ENCODE peak calls at places on chromosomes 1 and 21, in eight cellular contexts. H, Z, Q, F, C, A, Y and T are unnamed samples.

GRCh38 chr1:175792126-175792525 is 48.7 kb upstream of the TNR start:
- DNase-seq in H (no peak), Z (no peak), Q (no peak), F (no peak), C (no peak), A (no peak), Y (no peak), T (no peak)

GRCh38 chr21:17343055-17343454 is 169.8 kb upstream of the CXADR start:
- DNase-seq in H (peak; percentile 71), Z (peak; percentile 11), Q (peak; percentile 31), F (peak; percentile 13), C (peak; percentile 48), A (peak; percentile 32), Y (peak; percentile 10), T (peak; percentile 49)

GRCh38 chr1:101833312-101833711 is 163.4 kb downstream of the OLFM3 start:
- DNase-seq in H (no peak), Z (no peak), Q (peak; percentile 0), F (no peak), C (no peak), A (no peak), Y (no peak), T (no peak)

GRCh38 chr21:45043541-45044020 is 30.8 kb upstream of the ADARB1 start:
- DNase-seq in H (no peak), Z (no peak), Q (no peak), F (no peak), C (no peak), A (no peak), Y (no peak), T (no peak)

GRCh38 chr1:233336554-233337442 is 9.3 kb downstream of the MAP3K21 start:
- DNase-seq in H (peak; percentile 3), Z (no peak), Q (no peak), F (no peak), C (no peak), A (no peak), Y (no peak), T (no peak)

GRCh38 chr1:38039386-38039933 is 7.1 kb downstream of the POU3F1 start:
- DNase-seq in H (no peak), Z (no peak), Q (no peak), F (no peak), C (no peak), A (no peak), Y (no peak), T (no peak)

GRCh38 chr21:24148461-24148860 is 1458.8 kb downstream of the MRPL39 start:
- DNase-seq in H (no peak), Z (no peak), Q (no peak), F (no peak), C (no peak), A (no peak), Y (no peak), T (no peak)

GRCh38 chr1:84540759-84541158 is 33.5 kb downstream of the CTBS start:
- DNase-seq in H (no peak), Z (peak; percentile 21), Q (no peak), F (no peak), C (no peak), A (no peak), Y (no peak), T (no peak)

DNA sequence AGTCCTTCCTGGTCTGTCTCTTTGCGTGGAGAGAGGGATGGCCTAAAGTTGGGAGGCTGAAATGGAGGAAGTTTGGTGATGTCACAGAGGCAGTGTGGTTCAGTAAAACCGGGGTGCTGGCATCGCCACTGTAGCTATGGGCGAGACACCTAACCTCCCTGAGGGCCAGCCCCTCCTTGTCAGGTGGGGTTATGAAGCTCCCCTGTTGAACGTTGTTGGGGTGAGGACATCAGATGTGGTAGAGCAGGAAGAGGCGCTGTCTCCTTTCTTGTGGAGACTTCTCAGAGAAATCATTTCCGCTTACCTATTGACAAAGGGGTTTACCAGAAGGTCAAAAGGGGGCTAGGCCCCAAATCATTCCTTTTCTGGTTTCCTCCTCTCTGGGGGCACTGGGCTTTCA is 294.7 kb downstream of the SIPA1L2 start:
- DNase-seq in H (no peak), Z (no peak), Q (no peak), F (no peak), C (no peak), A (no peak), Y (no peak), T (peak; percentile 30)
- H2AFZ ChIP-seq in H (no peak overlapping the region), Z (no peak overlapping the region), Q (peak overlapping the region; percentile 24), F (no peak overlapping the region), C (no peak overlapping the region), A (no peak overlapping the region), Y (no peak overlapping the region), T (no peak overlapping the region)

GRCh38 chr1:3821934-3822307 is 25.6 kb upstream of the LRRC47 start:
- DNase-seq in H (no peak), Z (no peak), Q (no peak), F (no peak), C (no peak), A (no peak), Y (no peak), T (no peak)

GRCh38 chr1:3821004-3821933 is 25.0 kb upstream of the LRRC47 start:
- DNase-seq in H (no peak), Z (no peak), Q (no peak), F (no peak), C (no peak), A (no peak), Y (no peak), T (no peak)

GRCh38 chr1:3822421-3822820 is 26.1 kb upstream of the LRRC47 start:
- DNase-seq in H (no peak), Z (no peak), Q (no peak), F (no peak), C (no peak), A (no peak), Y (no peak), T (no peak)

GRCh38 chr1:3827813-3828307 is 29.2 kb downstream of the CEP104 start:
- DNase-seq in H (no peak), Z (peak; percentile 11), Q (no peak), F (peak; percentile 42), C (no peak), A (no peak), Y (no peak), T (no peak)

GRCh38 chr1:3824650-3825049 is 28.4 kb upstream of the LRRC47 start:
- DNase-seq in H (no peak), Z (no peak), Q (no peak), F (no peak), C (no peak), A (no peak), Y (no peak), T (no peak)
- H3K36me3 ChIP-seq in H (peaks cover under 1% of the 10 kb centered on the region), Z (peaks cover 94% of the 10 kb centered on the region), Q (peaks cover 9% of the 10 kb centered on the region), F (peaks cover 65% of the 10 kb centered on the region), C (peaks cover 78% of the 10 kb centered on the region), A (peaks cover 52% of the 10 kb centered on the region), Y (peaks cover 21% of the 10 kb centered on the region), T (peaks cover 79% of the 10 kb centered on the region)

DNA sequence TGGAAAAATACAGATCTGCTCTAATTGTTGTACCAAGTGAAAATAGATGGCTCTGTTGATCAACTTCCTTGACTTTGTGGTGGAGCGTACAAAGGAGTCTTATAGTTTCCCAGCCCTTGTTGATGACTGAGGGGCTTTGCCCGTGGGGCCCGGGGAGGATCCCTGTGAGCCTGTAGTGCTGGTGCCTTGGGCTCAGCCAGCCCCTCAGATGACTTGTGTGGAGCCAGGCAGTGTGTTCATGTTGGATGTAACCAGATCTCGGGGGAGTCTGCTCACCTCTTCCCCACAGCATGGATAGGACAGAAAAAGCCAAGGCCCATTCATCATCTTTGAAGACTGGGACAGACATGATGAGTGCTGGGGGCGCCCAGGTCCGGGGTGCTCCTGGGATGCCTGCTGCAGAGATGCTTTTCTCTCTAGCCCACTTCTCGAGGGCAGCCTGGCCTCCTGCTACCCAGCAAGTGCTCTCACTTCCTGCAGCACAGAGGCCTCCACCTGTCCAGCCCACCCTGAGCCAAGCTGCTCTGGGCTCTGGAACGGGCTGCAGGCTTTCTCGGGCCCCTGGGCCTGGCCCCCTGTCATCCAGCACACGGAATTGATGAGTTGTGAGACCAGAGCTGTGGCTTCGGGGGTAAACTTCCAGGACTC is 469.6 kb upstream of the VAMP3 start:
- DNase-seq in H (no peak), Z (no peak), Q (no peak), F (peak; percentile 42), C (no peak), A (no peak), Y (no peak), T (no peak)
- H3K4me2 ChIP-seq in H (no peak overlapping the region), Z (no peak overlapping the region), Q (no peak overlapping the region), F (no peak overlapping the region), C (no peak overlapping the region), A (no peak overlapping the region), Y (no peak overlapping the region), T (no peak overlapping the region)

GRCh38 chr1:227883073-227883520 is 64.6 kb downstream of the WNT9A start:
- DNase-seq in H (no peak), Z (no peak), Q (no peak), F (no peak), C (no peak), A (no peak), Y (no peak), T (peak; percentile 2)
- H2AFZ ChIP-seq in H (no peak overlapping the region), Z (no peak overlapping the region), Q (no peak overlapping the region), F (peak overlapping the region; percentile 32), C (no peak overlapping the region), A (no peak overlapping the region), Y (no peak overlapping the region), T (no peak overlapping the region)

DNA sequence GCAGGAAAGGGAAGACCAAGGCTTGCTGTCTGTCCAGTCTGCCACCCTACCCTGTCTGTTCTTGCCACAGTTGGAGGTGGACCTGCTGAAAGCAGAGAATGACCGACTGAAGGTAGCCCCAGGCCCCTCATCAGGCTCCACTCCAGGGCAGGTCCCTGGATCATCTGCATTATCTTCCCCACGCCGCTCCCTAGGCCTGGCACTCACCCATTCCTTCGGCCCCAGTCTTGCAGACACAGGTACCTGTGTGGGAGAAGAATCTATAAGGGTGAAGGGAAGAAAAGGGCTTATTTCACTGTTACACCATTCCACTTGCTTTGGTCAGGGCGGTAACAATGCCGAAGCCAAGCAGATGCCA is 20.3 kb upstream of the IPO9 start:
- DNase-seq in H (no peak), Z (no peak), Q (no peak), F (no peak), C (no peak), A (no peak), Y (no peak), T (no peak)
- H3K36me3 ChIP-seq in H (no peaks in the 10 kb centered on the region), Z (peaks cover 100% of the 10 kb centered on the region), Q (peaks cover 68% of the 10 kb centered on the region), F (peaks cover 89% of the 10 kb centered on the region), C (peaks cover 33% of the 10 kb centered on the region), A (no peaks in the 10 kb centered on the region), Y (peaks cover 79% of the 10 kb centered on the region), T (no peaks in the 10 kb centered on the region)

GRCh38 chr1:216903389-216903754 is 180.1 kb upstream of the ESRRG start:
- DNase-seq in H (no peak), Z (peak; percentile 60), Q (peak; percentile 91), F (peak; percentile 87), C (no peak), A (no peak), Y (no peak), T (no peak)

GRCh38 chr1:216902669-216903388 is 179.6 kb upstream of the ESRRG start:
- DNase-seq in H (no peak), Z (peak; percentile 22), Q (peak; percentile 98), F (peak; percentile 59), C (no peak), A (peak; percentile 55), Y (no peak), T (no peak)

GRCh38 chr1:216905781-216906180 is 182.6 kb upstream of the ESRRG start:
- DNase-seq in H (no peak), Z (no peak), Q (no peak), F (no peak), C (no peak), A (no peak), Y (no peak), T (no peak)

GRCh38 chr1:216904457-216904856 is 181.2 kb upstream of the ESRRG start:
- DNase-seq in H (no peak), Z (no peak), Q (no peak), F (no peak), C (no peak), A (no peak), Y (no peak), T (no peak)

GRCh38 chr1:216905052-216905580 is 181.9 kb upstream of the ESRRG start:
- DNase-seq in H (no peak), Z (no peak), Q (no peak), F (no peak), C (no peak), A (no peak), Y (no peak), T (no peak)
- H3K4me2 ChIP-seq in H (no peak overlapping the region), Z (no peak overlapping the region), Q (no peak overlapping the region), F (no peak overlapping the region), C (no peak overlapping the region), A (peak overlapping the region; percentile 43), Y (no peak overlapping the region), T (no peak overlapping the region)